ENCODE peak calls at places on chromosomes 3 and 15, in seven cellular contexts. E is IMR-90, T is mesendoderm, Z is H9, H is neuronal stem cell, R is H1, A is mesenchymal stem cell. X is an unnamed sample.

GRCh38 chr15:64267331-64267973 is 88.5 kb downstream of the CSNK1G1 start:
- DNase-seq in E (no peak), T (no peak), Z (no peak), H (no peak), R (no peak), A (no peak), X (no peak)

GRCh38 chr3:81726132-81726531 is 35.3 kb downstream of the GBE1 start:
- DNase-seq in E (peak), T (no peak), Z (no peak), H (no peak), R (no peak), A (peak), X (no peak)

GRCh38 chr15:62932436-62932835 is 110.1 kb upstream of the TPM1 start:
- DNase-seq in E (peak), T (no peak), Z (no peak), H (no peak), R (no peak), A (peak), X (peak)

GRCh38 chr15:27268923-27269322 is 297.9 kb downstream of the GABRG3 start:
- DNase-seq in E (no peak), T (no peak), Z (no peak), H (no peak), R (no peak), A (no peak), X (no peak)

GRCh38 chr3:14595561-14595960 is 55.4 kb upstream of the GRIP2 start:
- DNase-seq in E (no peak), T (no peak), Z (no peak), H (no peak), R (no peak), A (no peak), X (no peak)

GRCh38 chr3:134651347-134652041 is 672 bp upstream of the KY start:
- DNase-seq in E (peak), T (no peak), Z (no peak), H (no peak), R (no peak), A (no peak), X (no peak)

GRCh38 chr3:43389388-43390254 is 103.3 kb downstream of the SNRK start:
- DNase-seq in E (peak), T (no peak), Z (no peak), H (no peak), R (no peak), A (peak), X (peak)

GRCh38 chr3:17823039-17823438 is 80.6 kb upstream of the TBC1D5 start:
- DNase-seq in E (no peak), T (no peak), Z (no peak), H (no peak), R (no peak), A (no peak), X (no peak)

GRCh38 chr3:185363662-185364203 is 797 bp downstream of the MAP3K13 start:
- DNase-seq in E (no peak), T (peak), Z (no peak), H (no peak), R (no peak), A (no peak), X (no peak)

GRCh38 chr3:153970735-153971347 is 150.3 kb upstream of the ARHGEF26 start:
- DNase-seq in E (peak), T (no peak), Z (no peak), H (no peak), R (no peak), A (peak), X (no peak)

GRCh38 chr3:172094621-172095557 is 55.5 kb downstream of the FNDC3B start:
- DNase-seq in E (peak), T (peak), Z (no peak), H (no peak), R (no peak), A (peak), X (no peak)

GRCh38 chr3:60839242-60839641 is 412.0 kb downstream of the FHIT start:
- DNase-seq in E (no peak), T (peak), Z (no peak), H (peak), R (no peak), A (peak), X (no peak)

GRCh38 chr3:116052602-116053001 is 392.7 kb downstream of the LSAMP start:
- DNase-seq in E (no peak), T (no peak), Z (no peak), H (no peak), R (no peak), A (no peak), X (no peak)

GRCh38 chr15:101522621-101523559 is 33.4 kb upstream of the PCSK6 start:
- DNase-seq in E (no peak), T (no peak), Z (peak), H (no peak), R (peak), A (no peak), X (no peak)

GRCh38 chr15:26772588-26773484 is at the start of gene GABRB3:
- DNase-seq in E (no peak), T (peak), Z (peak), H (peak), R (peak), A (no peak), X (no peak)

GRCh38 chr15:45641374-45641778 is 6.5 kb downstream of the SQOR start:
- DNase-seq in E (peak), T (no peak), Z (no peak), H (no peak), R (no peak), A (peak), X (peak)

GRCh38 chr15:91032919-91033803 is 10.8 kb upstream of the VPS33B start:
- DNase-seq in E (no peak), T (peak), Z (peak), H (peak), R (peak), A (peak), X (peak)

GRCh38 chr15:75063889-75064288 is 40.5 kb downstream of the PPCDC start:
- DNase-seq in E (no peak), T (no peak), Z (no peak), H (no peak), R (no peak), A (no peak), X (no peak)

GRCh38 chr3:97125902-97126499 is 311.6 kb downstream of the EPHA6 start:
- DNase-seq in E (no peak), T (peak), Z (peak), H (no peak), R (no peak), A (no peak), X (no peak)

GRCh38 chr3:21357241-21357640 is 393.8 kb downstream of the ZNF385D start:
- DNase-seq in E (no peak), T (no peak), Z (no peak), H (no peak), R (no peak), A (no peak), X (no peak)

GRCh38 chr3:29694783-29695182 is 413.9 kb downstream of the RBMS3 start:
- DNase-seq in E (peak), T (peak), Z (no peak), H (no peak), R (no peak), A (peak), X (peak)

GRCh38 chr3:48155122-48155521 is 33.1 kb downstream of the CDC25A start:
- DNase-seq in E (peak), T (no peak), Z (no peak), H (no peak), R (no peak), A (peak), X (peak)

GRCh38 chr15:79769081-79769481 is 127.7 kb downstream of the MTHFS start:
- DNase-seq in E (no peak), T (peak), Z (no peak), H (no peak), R (no peak), A (no peak), X (no peak)

GRCh38 chr15:75727031-75727531 is 14.4 kb upstream of the CSPG4 start:
- DNase-seq in E (no peak), T (no peak), Z (no peak), H (no peak), R (no peak), A (no peak), X (no peak)

GRCh38 chr3:35184775-35185174 is 454.6 kb upstream of the ARPP21 start:
- DNase-seq in E (no peak), T (no peak), Z (no peak), H (no peak), R (no peak), A (peak), X (peak)

GRCh38 chr3:141114816-141115458 is 63.8 kb downstream of the SPSB4 start:
- DNase-seq in E (no peak), T (peak), Z (peak), H (no peak), R (peak), A (peak), X (peak)

GRCh38 chr15:45829336-45830153 is 194.7 kb downstream of the SQOR start:
- DNase-seq in E (no peak), T (no peak), Z (peak), H (no peak), R (no peak), A (no peak), X (no peak)

GRCh38 chr3:59573911-59574310 is 524.1 kb upstream of the CFAP20DC start:
- DNase-seq in E (peak), T (no peak), Z (no peak), H (no peak), R (no peak), A (peak), X (no peak)

GRCh38 chr15:100230784-100231183 is 111.0 kb downstream of the ADAMTS17 start:
- DNase-seq in E (no peak), T (no peak), Z (no peak), H (no peak), R (no peak), A (no peak), X (no peak)

GRCh38 chr3:11530153-11530721 is 113.5 kb downstream of the VGLL4 start:
- DNase-seq in E (peak), T (no peak), Z (no peak), H (no peak), R (no peak), A (peak), X (no peak)

GRCh38 chr15:20340931-20341661 is 200.5 kb downstream of the GOLGA6L6 start:
- DNase-seq in E (no peak), T (no peak), Z (peak), H (no peak), R (no peak), A (no peak), X (peak)

GRCh38 chr3:194095464-194095863 is 40.5 kb upstream of the HES1 start:
- DNase-seq in E (no peak), T (no peak), Z (no peak), H (no peak), R (no peak), A (no peak), X (no peak)

GRCh38 chr15:55799287-55800212 is 56.6 kb upstream of the PRTG start:
- DNase-seq in E (peak), T (peak), Z (peak), H (peak), R (peak), A (peak), X (peak)

GRCh38 chr3:16559664-16560365 is 45.4 kb downstream of the DAZL start:
- DNase-seq in E (no peak), T (no peak), Z (no peak), H (no peak), R (no peak), A (no peak), X (no peak)

GRCh38 chr3:32814371-32814770 is 3.4 kb upstream of the TRIM71 start:
- DNase-seq in E (no peak), T (no peak), Z (no peak), H (no peak), R (no peak), A (no peak), X (no peak)

GRCh38 chr15:81195339-81195864 is 1.3 kb upstream of the IL16 start:
- DNase-seq in E (no peak), T (no peak), Z (no peak), H (peak), R (no peak), A (no peak), X (no peak)

GRCh38 chr15:81197255-81197630 is 564 bp downstream of the IL16 start:
- DNase-seq in E (no peak), T (no peak), Z (no peak), H (no peak), R (no peak), A (no peak), X (no peak)

GRCh38 chr15:81191701-81192100 is 5.0 kb upstream of the IL16 start:
- DNase-seq in E (no peak), T (no peak), Z (no peak), H (no peak), R (peak), A (no peak), X (no peak)

GRCh38 chr15:81196576-81197254 is at the start of gene IL16:
- DNase-seq in E (no peak), T (no peak), Z (no peak), H (no peak), R (no peak), A (no peak), X (peak)

DNA sequence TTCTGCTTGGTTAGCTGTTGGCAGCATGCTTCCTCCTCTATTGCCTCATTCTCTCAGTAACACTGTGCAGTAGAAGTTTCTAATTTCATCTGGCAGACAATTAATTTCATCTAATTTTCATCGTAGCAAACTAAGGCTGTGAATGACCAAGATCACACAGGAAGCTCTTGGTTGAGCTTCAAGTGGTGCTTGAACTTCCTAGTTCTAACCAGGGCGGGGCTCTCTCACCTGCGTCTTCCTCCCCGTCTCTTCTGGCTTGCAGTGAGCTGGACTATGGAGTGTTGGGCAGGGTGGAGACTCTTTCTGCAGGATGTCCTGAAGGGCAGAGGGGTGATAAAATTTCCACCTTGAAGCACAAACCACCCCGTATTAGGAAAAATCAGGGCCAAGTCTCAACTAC is 2.0 kb upstream of the IL16 start:
- DNase-seq in E (no peak), T (no peak), Z (no peak), H (no peak), R (no peak), A (no peak), X (no peak)
- H3K18ac ChIP-seq in E (no peak), T (no peak), Z (no peak), H (no peak), R (no peak), A (no peak), X (no peak)

DNA sequence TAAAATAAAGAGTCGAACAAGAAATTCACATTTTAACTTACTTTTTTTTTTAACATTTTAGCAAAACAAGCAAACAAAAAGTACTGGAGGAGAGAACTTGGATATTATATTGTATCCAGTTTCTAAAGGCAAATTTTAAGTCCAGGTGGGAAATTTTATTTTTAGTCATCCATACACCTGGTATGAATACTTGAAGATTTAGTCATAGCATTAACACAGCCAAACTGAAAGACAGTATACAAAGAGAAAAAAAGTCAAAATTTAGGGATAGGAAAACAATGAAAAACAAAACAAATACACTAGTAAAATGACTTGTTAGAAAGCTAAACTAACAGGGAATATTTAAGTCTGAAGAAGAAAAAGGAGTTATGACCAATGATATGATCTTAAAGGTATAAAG is 69.1 kb downstream of the PROS1 start:
- DNase-seq in E (no peak), T (no peak), Z (no peak), H (no peak), R (no peak), A (no peak), X (no peak)
- H3K18ac ChIP-seq in E (no peak), T (no peak), Z (no peak), H (no peak), R (no peak), A (no peak), X (no peak)

GRCh38 chr15:92811514-92811913 is 88.6 kb upstream of the CHD2 start:
- DNase-seq in E (no peak), T (peak), Z (no peak), H (no peak), R (no peak), A (no peak), X (peak)
- H3K18ac ChIP-seq in E (peak), T (no peak), Z (no peak), H (no peak), R (no peak), A (no peak), X (no peak)

GRCh38 chr3:179028408-179028807 is 43.2 kb downstream of the ZMAT3 start:
- DNase-seq in E (no peak), T (no peak), Z (no peak), H (no peak), R (no peak), A (no peak), X (no peak)
- H3K18ac ChIP-seq in E (no peak), T (no peak), Z (no peak), H (no peak), R (no peak), A (no peak), X (no peak)

DNA sequence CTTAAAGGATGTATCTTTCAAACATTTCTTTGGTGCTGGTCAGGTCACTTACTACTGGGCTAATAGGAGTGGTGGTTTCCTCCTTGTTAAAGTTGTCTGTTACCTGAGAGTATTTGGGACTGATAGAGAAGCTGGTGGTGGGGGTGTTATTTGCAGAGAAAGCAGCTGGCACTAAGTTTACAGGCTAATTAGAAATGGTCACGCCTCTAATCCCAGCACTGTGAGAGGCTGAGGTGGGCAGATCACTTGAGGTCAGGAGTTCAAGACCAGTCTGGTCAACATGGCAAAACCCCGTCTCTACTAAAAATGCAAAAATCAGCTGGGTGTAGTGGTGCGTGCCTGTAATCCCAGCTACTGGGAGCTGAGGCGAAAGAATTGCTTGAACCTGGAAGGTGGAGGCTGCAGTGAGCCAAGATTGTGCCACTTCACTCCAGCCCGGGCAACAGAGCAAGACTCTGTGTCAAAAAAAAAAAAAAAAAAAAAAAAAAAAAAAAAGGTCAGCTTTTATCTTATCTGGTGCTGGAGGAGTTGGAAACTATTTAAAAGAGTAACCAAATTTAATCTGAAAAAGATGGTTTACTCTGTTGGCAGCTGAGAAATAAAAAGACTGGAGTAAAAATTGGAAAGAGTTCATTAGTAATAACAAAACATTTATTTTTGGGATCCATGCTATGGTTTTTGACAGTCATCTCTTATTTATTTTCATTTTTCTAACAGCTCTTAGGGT is 332.6 kb downstream of the PTPRG start:
- DNase-seq in E (no peak), T (no peak), Z (no peak), H (no peak), R (no peak), A (no peak), X (no peak)
- H3K18ac ChIP-seq in E (no peak), T (no peak), Z (no peak), H (no peak), R (no peak), A (no peak), X (no peak)

GRCh38 chr15:65680544-65680943 is 58.8 kb downstream of the SLC24A1 start:
- DNase-seq in E (no peak), T (no peak), Z (no peak), H (no peak), R (no peak), A (no peak), X (no peak)

GRCh38 chr15:65682404-65682911 is 60.7 kb downstream of the SLC24A1 start:
- DNase-seq in E (no peak), T (no peak), Z (no peak), H (no peak), R (no peak), A (no peak), X (no peak)
- H3K18ac ChIP-seq in E (no peak), T (no peak), Z (no peak), H (no peak), R (no peak), A (no peak), X (no peak)

GRCh38 chr3:188417329-188417728 is 263.4 kb downstream of the LPP start:
- DNase-seq in E (no peak), T (no peak), Z (no peak), H (no peak), R (no peak), A (no peak), X (no peak)
- H3K18ac ChIP-seq in E (no peak), T (no peak), Z (no peak), H (no peak), R (no peak), A (no peak), X (no peak)

DNA sequence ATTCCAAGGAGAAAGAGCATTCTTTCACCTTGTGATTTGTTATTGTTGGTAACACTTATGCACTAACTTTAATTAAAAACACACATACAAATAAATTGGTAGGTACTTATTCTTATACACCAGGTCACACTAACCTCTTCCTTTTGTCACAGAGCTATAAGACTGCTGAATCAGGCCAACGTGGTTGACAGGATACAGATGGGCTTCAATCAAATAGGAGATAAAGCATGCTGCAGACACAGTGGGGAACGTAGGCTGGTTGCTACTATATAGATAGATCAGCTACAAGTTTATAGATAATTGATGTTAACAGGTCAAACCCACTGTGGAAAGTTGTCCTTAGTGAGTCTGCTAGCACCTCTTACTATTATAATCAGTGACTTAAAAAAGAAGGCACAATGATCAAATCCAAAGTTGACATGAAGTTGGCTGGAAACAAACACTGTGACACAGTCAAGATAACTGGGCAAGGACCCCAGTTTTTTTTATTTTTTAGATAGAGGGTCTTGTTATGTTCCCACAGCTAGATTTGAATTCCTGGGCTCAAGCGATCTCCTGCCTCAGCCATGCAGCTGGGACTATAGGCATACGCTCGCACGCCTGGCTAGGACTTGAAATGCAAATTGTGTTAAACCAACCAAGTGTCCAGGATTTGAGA is 97.7 kb upstream of the MEX3B start:
- DNase-seq in E (no peak), T (no peak), Z (no peak), H (no peak), R (no peak), A (no peak), X (no peak)
- H3K18ac ChIP-seq in E (no peak), T (no peak), Z (no peak), H (no peak), R (no peak), A (no peak), X (no peak)